ENCODE peak calls at places on chromosome 13, in ten cellular contexts. V is activated naive CD4-positive, alpha-beta T cell treated with anti-CD3 and anti-CD28 coated beads, Interleukin-2, amount 10 ng/mL, durations not matched to agents 7 days and 5 days; R is activated CD4-positive, alpha-beta T cell treated with anti-CD3 and anti-CD28 coated beads for 4 hours; A is AG08396; L is IMR-90; F is A549; Y is LoVo; T is GF-D8; O is HFFc6; S is neural progenitor cell. E is an unnamed sample.

GRCh38 chr13:52405767-52406494 is at the start of gene THSD1:
- DNase-seq in V (peak), R (no peak), A (peak), L (peak), F (peak), Y (peak), T (no peak), O (peak), S (peak), E (peak)

GRCh38 chr13:63706751-63707150 is 2291.1 kb upstream of the PCDH20 start:
- DNase-seq in V (no peak), R (no peak), A (no peak), L (no peak), F (no peak), Y (no peak), T (no peak), O (no peak), S (no peak), E (no peak)

GRCh38 chr13:29934531-29935308 is 84.3 kb upstream of the UBL3 start:
- DNase-seq in V (peak), R (no peak), A (no peak), L (no peak), F (no peak), Y (no peak), T (no peak), O (no peak), S (no peak), E (no peak)

GRCh38 chr13:113209336-113209879 is at the start of gene CUL4A:
- DNase-seq in V (peak), R (peak), A (peak), L (peak), F (peak), Y (peak), T (peak), O (peak), S (peak), E (peak)

GRCh38 chr13:113595131-113595530 is 10.6 kb downstream of the TFDP1 start:
- DNase-seq in V (no peak), R (no peak), A (no peak), L (no peak), F (no peak), Y (no peak), T (no peak), O (no peak), S (no peak), E (no peak)

GRCh38 chr13:44267966-44268365 is 105.7 kb upstream of the SERP2 start:
- DNase-seq in V (no peak), R (no peak), A (peak), L (peak), F (peak), Y (peak), T (no peak), O (peak), S (no peak), E (no peak)

GRCh38 chr13:113926301-113926761 is 47.5 kb downstream of the C13orf46 start:
- DNase-seq in V (no peak), R (no peak), A (no peak), L (peak), F (no peak), Y (no peak), T (no peak), O (peak), S (no peak), E (no peak)

GRCh38 chr13:111216166-111216960 is 101.3 kb downstream of the ARHGEF7 start:
- DNase-seq in V (peak), R (peak), A (no peak), L (peak), F (peak), Y (no peak), T (no peak), O (no peak), S (peak), E (peak)

GRCh38 chr13:48304132-48304876 is 753 bp downstream of the RB1 start:
- DNase-seq in V (peak), R (no peak), A (peak), L (peak), F (peak), Y (peak), T (peak), O (peak), S (peak), E (peak)

GRCh38 chr13:44906758-44907157 is 82.5 kb downstream of the NUFIP1 start:
- DNase-seq in V (no peak), R (no peak), A (peak), L (peak), F (no peak), Y (no peak), T (no peak), O (peak), S (no peak), E (no peak)

GRCh38 chr13:100506600-100507422 is 81.8 kb downstream of the GGACT start:
- DNase-seq in V (no peak), R (no peak), A (no peak), L (no peak), F (no peak), Y (no peak), T (no peak), O (no peak), S (no peak), E (no peak)

GRCh38 chr13:111951982-111952565 is 114.9 kb upstream of the SOX1 start:
- DNase-seq in V (no peak), R (no peak), A (no peak), L (no peak), F (no peak), Y (no peak), T (no peak), O (no peak), S (no peak), E (peak)

GRCh38 chr13:65940720-65941119 is 1289.4 kb downstream of the PCDH9 start:
- DNase-seq in V (no peak), R (no peak), A (no peak), L (no peak), F (no peak), Y (no peak), T (no peak), O (no peak), S (no peak), E (no peak)

GRCh38 chr13:44294868-44295267 is 78.8 kb upstream of the SERP2 start:
- DNase-seq in V (no peak), R (no peak), A (no peak), L (no peak), F (no peak), Y (no peak), T (no peak), O (no peak), S (no peak), E (no peak)

GRCh38 chr13:106291006-106291405 is 244.5 kb downstream of the EFNB2 start:
- DNase-seq in V (no peak), R (no peak), A (no peak), L (peak), F (no peak), Y (no peak), T (no peak), O (peak), S (no peak), E (no peak)

GRCh38 chr13:92806215-92806614 is 420.4 kb upstream of the GPC6 start:
- DNase-seq in V (no peak), R (no peak), A (peak), L (no peak), F (no peak), Y (peak), T (no peak), O (no peak), S (no peak), E (no peak)

GRCh38 chr13:26037302-26037701 is 14.5 kb downstream of the SHISA2 start:
- DNase-seq in V (peak), R (no peak), A (no peak), L (no peak), F (peak), Y (no peak), T (no peak), O (no peak), S (peak), E (peak)

GRCh38 chr13:41648314-41648935 is 191.1 kb downstream of the RGCC start:
- DNase-seq in V (no peak), R (no peak), A (no peak), L (peak), F (peak), Y (peak), T (no peak), O (no peak), S (no peak), E (no peak)

GRCh38 chr13:53191091-53191490 is 162.5 kb downstream of the OLFM4 start:
- DNase-seq in V (no peak), R (no peak), A (no peak), L (peak), F (no peak), Y (no peak), T (no peak), O (peak), S (peak), E (peak)

GRCh38 chr13:40665754-40666057 is 735 bp downstream of the FOXO1 start:
- DNase-seq in V (peak), R (peak), A (peak), L (no peak), F (no peak), Y (no peak), T (no peak), O (no peak), S (no peak), E (peak)

GRCh38 chr13:109010912-109011311 is 381.5 kb downstream of the MYO16 start:
- DNase-seq in V (no peak), R (no peak), A (no peak), L (no peak), F (no peak), Y (no peak), T (no peak), O (no peak), S (peak), E (no peak)

GRCh38 chr13:67515895-67516294 is 285.8 kb upstream of the PCDH9 start:
- DNase-seq in V (no peak), R (no peak), A (no peak), L (peak), F (no peak), Y (no peak), T (no peak), O (no peak), S (no peak), E (peak)

GRCh38 chr13:77896536-77896935 is 22.1 kb downstream of the EDNRB start:
- DNase-seq in V (no peak), R (no peak), A (no peak), L (peak), F (no peak), Y (no peak), T (no peak), O (no peak), S (no peak), E (no peak)

GRCh38 chr13:112887151-112887550 is 81.9 kb upstream of the MCF2L start:
- DNase-seq in V (no peak), R (no peak), A (no peak), L (no peak), F (no peak), Y (no peak), T (no peak), O (no peak), S (no peak), E (no peak)

GRCh38 chr13:113819341-113819730 is 44.5 kb downstream of the GAS6 start:
- DNase-seq in V (no peak), R (no peak), A (no peak), L (no peak), F (no peak), Y (no peak), T (no peak), O (no peak), S (no peak), E (no peak)

GRCh38 chr13:113599396-113599795 is 14.8 kb downstream of the TFDP1 start:
- DNase-seq in V (peak), R (no peak), A (no peak), L (no peak), F (no peak), Y (no peak), T (no peak), O (no peak), S (no peak), E (no peak)

GRCh38 chr13:99332456-99332855 is 25.3 kb upstream of the GPR183 start:
- DNase-seq in V (no peak), R (no peak), A (no peak), L (no peak), F (no peak), Y (no peak), T (no peak), O (no peak), S (no peak), E (no peak)

GRCh38 chr13:98293103-98293502 is 116.0 kb upstream of the RNF113B start:
- DNase-seq in V (no peak), R (no peak), A (no peak), L (no peak), F (peak), Y (no peak), T (no peak), O (no peak), S (no peak), E (no peak)

GRCh38 chr13:67736646-67737420 is 506.7 kb upstream of the PCDH9 start:
- DNase-seq in V (no peak), R (no peak), A (no peak), L (peak), F (peak), Y (no peak), T (no peak), O (no peak), S (peak), E (peak)

GRCh38 chr13:45167611-45168554 is 33.0 kb downstream of the KCTD4 start:
- DNase-seq in V (no peak), R (no peak), A (no peak), L (no peak), F (peak), Y (peak), T (no peak), O (no peak), S (no peak), E (no peak)

GRCh38 chr13:85377783-85378182 is 421.4 kb downstream of the SLITRK6 start:
- DNase-seq in V (no peak), R (no peak), A (no peak), L (no peak), F (no peak), Y (no peak), T (no peak), O (no peak), S (no peak), E (no peak)

GRCh38 chr13:40613192-40613818 is 53.1 kb downstream of the FOXO1 start:
- DNase-seq in V (peak), R (peak), A (no peak), L (no peak), F (no peak), Y (no peak), T (no peak), O (no peak), S (no peak), E (no peak)

GRCh38 chr13:51645154-51645650 is 60.9 kb downstream of the WDFY2 start:
- DNase-seq in V (peak), R (no peak), A (peak), L (peak), F (peak), Y (no peak), T (peak), O (peak), S (no peak), E (no peak)

GRCh38 chr13:113875829-113876228 is 12.0 kb upstream of the GAS6 start:
- DNase-seq in V (no peak), R (no peak), A (no peak), L (no peak), F (no peak), Y (no peak), T (no peak), O (no peak), S (no peak), E (no peak)

GRCh38 chr13:25440081-25440480 is 68.3 kb downstream of the ATP8A2 start:
- DNase-seq in V (no peak), R (no peak), A (no peak), L (no peak), F (no peak), Y (no peak), T (peak), O (no peak), S (no peak), E (no peak)

GRCh38 chr13:34108396-34108795 is 290.4 kb downstream of the RFC3 start:
- DNase-seq in V (no peak), R (no peak), A (no peak), L (no peak), F (no peak), Y (no peak), T (no peak), O (no peak), S (no peak), E (no peak)

GRCh38 chr13:29933401-29933800 is 83.0 kb upstream of the UBL3 start:
- DNase-seq in V (no peak), R (no peak), A (no peak), L (no peak), F (no peak), Y (no peak), T (no peak), O (no peak), S (no peak), E (no peak)

GRCh38 chr13:41746259-41746658 is 214.7 kb downstream of the VWA8 start:
- DNase-seq in V (no peak), R (no peak), A (peak), L (peak), F (no peak), Y (peak), T (no peak), O (peak), S (no peak), E (peak)

GRCh38 chr13:107457686-107458085 is 757.6 kb downstream of the LIG4 start:
- DNase-seq in V (no peak), R (no peak), A (no peak), L (no peak), F (no peak), Y (no peak), T (no peak), O (no peak), S (peak), E (no peak)

E was measured in SJCRH30.